ENCODE peak calls at places on chromosomes 4 and X, in ten cellular contexts. K is H7; T is naive thymus-derived CD8-positive, alpha-beta T cell; H is fibroblast of gingiva; O is CD8-positive, alpha-beta memory T cell; E is activated CD4-positive, alpha-beta T cell treated with anti-CD3 and anti-CD28 coated beads, Interleukin-2, amount 10 ng/mL, durations not matched to agents 7 days and 5 days; V is NCI-H1092 treated with DMSO at 0.1 percent for 48 hours; Y is kidney epithelial cell; A is C1 segment of cervical spinal cord; P is NCI-H774. Q is an unnamed sample.

GRCh38 chr4:153318696-153319320 is 25.7 kb upstream of the MND1 start:
- DNase-seq in E (peak), H (peak), V (peak), Y (no peak), K (peak), A (peak), P (peak), O (no peak), T (no peak), Q (peak)

GRCh38 chr4:23956601-23957364 is 66.9 kb upstream of the PPARGC1A start:
- DNase-seq in P (no peak), O (no peak), E (no peak), H (no peak), K (no peak), A (no peak), T (no peak), V (no peak), Y (no peak), Q (no peak)

GRCh38 chr4:47839259-47839658 is 1.4 kb upstream of the CORIN start:
- DNase-seq in H (peak), E (peak), T (no peak), P (no peak), O (no peak), V (no peak), K (peak), Y (no peak), A (no peak), Q (peak)

GRCh38 chr4:30719363-30720020 is 677 bp upstream of the PCDH7 start:
- DNase-seq in E (no peak), Y (no peak), V (peak), O (no peak), K (peak), P (peak), A (peak), H (peak), T (no peak), Q (peak)

GRCh38 chrX:8726031-8726652 is 5.8 kb downstream of the ANOS1 start:
- DNase-seq in V (peak), O (no peak), H (peak), A (no peak), T (no peak), E (no peak), Y (no peak), K (no peak), P (peak), Q (peak)

GRCh38 chrX:86830685-86831084 is 682.4 kb downstream of the DACH2 start:
- DNase-seq in P (no peak), A (no peak), H (no peak), T (no peak), O (no peak), E (no peak), V (no peak), Y (no peak), K (no peak), Q (no peak)

GRCh38 chr4:185394568-185395254 is 1.0 kb downstream of the LRP2BP start:
- DNase-seq in K (no peak), E (no peak), V (no peak), Y (no peak), A (no peak), T (no peak), O (no peak), P (no peak), H (no peak), Q (no peak)

GRCh38 chr4:30537462-30537861 is 182.7 kb upstream of the PCDH7 start:
- DNase-seq in K (no peak), O (no peak), T (no peak), E (no peak), H (peak), A (no peak), Y (peak), V (no peak), P (no peak), Q (peak)

GRCh38 chrX:40845331-40845911 is 110.1 kb upstream of the MED14 start:
- DNase-seq in V (no peak), E (no peak), K (peak), Y (peak), H (peak), O (no peak), T (no peak), P (no peak), A (no peak), Q (peak)

GRCh38 chr4:39151120-39151713 is 31.1 kb upstream of the WDR19 start:
- DNase-seq in H (peak), V (peak), Y (no peak), P (no peak), A (no peak), K (no peak), T (no peak), O (no peak), E (no peak), Q (peak)

GRCh38 chrX:11908371-11908770 is 150.3 kb downstream of the MSL3 start:
- DNase-seq in Y (no peak), E (peak), K (peak), P (no peak), O (no peak), H (no peak), A (no peak), T (peak), V (peak), Q (peak)

GRCh38 chrX:23374291-23374690 is 39.6 kb downstream of the PTCHD1 start:
- DNase-seq in E (no peak), A (peak), Y (no peak), V (no peak), O (no peak), K (no peak), H (no peak), T (no peak), P (no peak), Q (no peak)

GRCh38 chrX:101176439-101176838 is 43.1 kb upstream of the DRP2 start:
- DNase-seq in O (no peak), K (no peak), A (no peak), H (no peak), V (no peak), E (no peak), P (no peak), Y (no peak), T (no peak), Q (no peak)

GRCh38 chrX:1387141-1387776 is 4.7 kb downstream of the SLC25A6 start:
- DNase-seq in Y (no peak), T (no peak), P (no peak), H (no peak), K (peak), E (no peak), A (no peak), V (no peak), O (no peak), Q (no peak)

GRCh38 chr4:98662619-98663225 is 4.3 kb upstream of the TSPAN5 start:
- DNase-seq in V (no peak), T (peak), A (no peak), O (no peak), E (peak), P (no peak), K (peak), H (peak), Y (no peak), Q (no peak)

GRCh38 chr4:98505991-98506390 is 152.4 kb downstream of the TSPAN5 start:
- DNase-seq in Y (no peak), E (no peak), K (no peak), V (no peak), A (no peak), H (no peak), T (no peak), O (no peak), P (no peak), Q (no peak)

GRCh38 chr4:52870225-52870624 is 8.1 kb downstream of the RASL11B start:
- DNase-seq in P (peak), H (no peak), Y (no peak), O (no peak), K (no peak), A (peak), V (peak), T (no peak), E (no peak), Q (no peak)

GRCh38 chrX:109519001-109519400 is 17.6 kb upstream of the NXT2 start:
- DNase-seq in T (no peak), H (no peak), V (no peak), A (no peak), Y (no peak), E (no peak), P (no peak), O (no peak), K (no peak), Q (no peak)

GRCh38 chr4:146776691-146777090 is 138.0 kb downstream of the POU4F2 start:
- DNase-seq in K (no peak), H (no peak), V (no peak), A (no peak), T (no peak), P (no peak), Y (no peak), E (no peak), O (no peak), Q (no peak)

GRCh38 chrX:11667286-11667685 is 1.6 kb upstream of the ARHGAP6 start:
- DNase-seq in T (no peak), H (no peak), P (no peak), V (no peak), E (no peak), Y (peak), A (no peak), K (no peak), O (no peak), Q (no peak)

GRCh38 chr4:24482871-24483270 is 101.5 kb downstream of the DHX15 start:
- DNase-seq in K (no peak), Y (no peak), T (no peak), P (no peak), H (no peak), O (no peak), E (no peak), A (no peak), V (no peak), Q (no peak)

GRCh38 chr4:156419080-156419638 is 465.5 kb upstream of the CTSO start:
- DNase-seq in O (no peak), V (no peak), A (no peak), T (no peak), K (no peak), P (no peak), E (no peak), Y (no peak), H (peak), Q (peak)

GRCh38 chr4:153113838-153114105 is 90.5 kb upstream of the TRIM2 start:
- DNase-seq in O (no peak), P (no peak), A (no peak), Y (no peak), V (no peak), H (no peak), K (no peak), T (no peak), E (no peak), Q (no peak)

GRCh38 chr4:182862166-182862875 is 54.9 kb downstream of the DCTD start:
- DNase-seq in Y (no peak), V (peak), K (peak), H (no peak), A (peak), P (no peak), T (no peak), E (no peak), O (no peak), Q (no peak)

GRCh38 chr4:145619639-145619996 is 433 bp downstream of the MMAA start:
- DNase-seq in H (peak), O (peak), Y (peak), P (no peak), E (peak), V (peak), A (no peak), T (peak), K (no peak), Q (peak)